ENCODE peak calls at places on chromosomes 4 and X, in eight cellular contexts. U is mesenchymal stem cell, Y is suprapubic skin, R is fibroblast of lung, H is upper lobe of left lung, D is cardiac muscle cell, L is MM.1S, B is sigmoid colon. Q is an unnamed sample.

GRCh38 chr4:91427171-91427570 is 876.6 kb upstream of the GRID2 start:
- DNase-seq in U (no peak), Y (no peak), R (no peak), H (no peak), D (no peak), L (no peak), B (no peak), Q (no peak)

GRCh38 chr4:177554966-177555574 is 112.8 kb upstream of the AGA start:
- DNase-seq in U (peak; percentile 48), Y (no peak), R (peak; percentile 58), H (no peak), D (peak; percentile 63), L (peak; percentile 26), B (no peak), Q (no peak)

GRCh38 chr4:158169931-158170690 is 2.7 kb downstream of the GASK1B start:
- DNase-seq in U (peak; percentile 40), Y (no peak), R (peak; percentile 48), H (peak; percentile 86), D (peak; percentile 60), L (no peak), B (no peak), Q (no peak)

GRCh38 chr4:184599492-184600135 is 49.6 kb downstream of the CASP3 start:
- DNase-seq in U (peak; percentile 25), Y (no peak), R (peak; percentile 80), H (no peak), D (peak; percentile 92), L (no peak), B (no peak), Q (no peak)

GRCh38 chrX:31423575-31424284 is 351.9 kb upstream of the FTHL17 start:
- DNase-seq in U (peak; percentile 78), Y (no peak), R (peak; percentile 71), H (no peak), D (peak; percentile 79), L (peak; percentile 22), B (no peak), Q (no peak)

GRCh38 chrX:138745215-138745614 is 33.7 kb upstream of the FGF13 start:
- DNase-seq in U (peak; percentile 20), Y (no peak), R (peak; percentile 64), H (no peak), D (peak; percentile 58), L (peak; percentile 51), B (no peak), Q (no peak)

GRCh38 chr4:157978680-157979361 is 194.0 kb downstream of the GASK1B start:
- DNase-seq in U (peak; percentile 74), Y (no peak), R (peak; percentile 75), H (peak; percentile 56), D (peak; percentile 83), L (peak; percentile 70), B (no peak), Q (no peak)

GRCh38 chr4:106985830-106986229 is 50.3 kb downstream of the DKK2 start:
- DNase-seq in U (no peak), Y (no peak), R (no peak), H (no peak), D (no peak), L (no peak), B (no peak), Q (no peak)

GRCh38 chrX:119093991-119094741 is 21.4 kb downstream of the CT47C1 start:
- DNase-seq in U (no peak), Y (no peak), R (no peak), H (no peak), D (no peak), L (no peak), B (no peak), Q (no peak)

GRCh38 chr4:151674804-151675290 is 86.0 kb downstream of the GATB start:
- DNase-seq in U (peak; percentile 78), Y (no peak), R (peak; percentile 35), H (peak; percentile 45), D (peak; percentile 56), L (no peak), B (peak; percentile 79), Q (peak; percentile 63)

GRCh38 chrX:144916785-144917184 is 330.5 kb upstream of the SPANXN1 start:
- DNase-seq in U (no peak), Y (no peak), R (no peak), H (no peak), D (no peak), L (no peak), B (no peak), Q (no peak)

GRCh38 chr4:87056884-87057283 is 122.1 kb downstream of the AFF1 start:
- DNase-seq in U (no peak), Y (no peak), R (no peak), H (no peak), D (no peak), L (no peak), B (no peak), Q (no peak)
- H3K4me1 ChIP-seq in U (peaks cover 10% of the 10 kb centered on the region), Y (peaks cover 91% of the 10 kb centered on the region), R (peaks cover 2% of the 10 kb centered on the region), H (peaks cover 60% of the 10 kb centered on the region), D (peaks cover 40% of the 10 kb centered on the region), L (peaks cover 37% of the 10 kb centered on the region), B (peaks cover 95% of the 10 kb centered on the region), Q (peaks cover 79% of the 10 kb centered on the region)

GRCh38 chr4:51997647-51998046 is 22.5 kb downstream of the LRRC66 start:
- DNase-seq in U (no peak), Y (no peak), R (no peak), H (no peak), D (no peak), L (no peak), B (no peak), Q (no peak)
- H3K27ac ChIP-seq in U (no peak overlapping the region), Y (no peak overlapping the region), R (no peak overlapping the region), H (no peak overlapping the region), D (no peak overlapping the region), L (no peak overlapping the region), B (no peak overlapping the region), Q (no peak overlapping the region)

DNA sequence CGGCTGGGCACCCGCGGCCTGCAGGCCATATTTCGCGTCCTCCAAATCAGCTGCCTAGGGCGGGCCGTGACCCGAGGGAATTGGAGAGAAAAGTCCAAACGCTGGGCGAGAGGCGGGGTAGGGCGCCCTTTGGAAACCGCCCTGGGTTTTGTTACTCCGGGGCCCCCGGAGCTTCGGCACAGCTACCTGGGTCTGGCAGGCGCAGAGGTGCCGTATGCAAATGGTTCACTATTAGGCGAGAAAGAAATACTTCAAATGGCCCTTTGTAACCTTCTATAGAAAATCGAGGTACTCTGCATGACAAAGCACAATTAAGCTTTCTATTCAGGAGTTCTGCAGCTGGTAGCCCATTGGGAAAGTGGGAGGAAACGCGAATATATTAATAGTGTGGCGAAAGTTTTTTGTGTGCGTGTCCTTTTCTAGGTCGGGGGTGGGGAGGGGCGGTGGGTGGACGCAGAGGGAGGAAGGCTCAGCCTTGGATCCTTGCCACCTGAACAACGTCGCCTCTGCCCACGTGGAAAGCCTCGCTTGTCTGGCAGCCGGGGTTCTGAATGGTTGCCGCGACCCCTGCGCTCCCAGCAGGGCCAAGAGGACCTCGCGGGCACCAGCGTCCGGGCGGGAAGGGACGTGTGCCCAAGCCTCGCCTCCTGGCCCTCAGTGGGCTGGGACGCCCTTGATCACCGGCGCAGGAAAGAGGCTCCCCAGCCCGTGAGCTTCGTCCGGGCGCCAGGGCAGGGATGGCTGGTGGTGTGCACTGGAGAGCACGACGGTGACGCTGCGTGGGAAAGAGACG is 9.5 kb downstream of the GSX2 start:
- DNase-seq in U (no peak), Y (no peak), R (no peak), H (peak; percentile 77), D (no peak), L (no peak), B (no peak), Q (no peak)
- H3K4me3 ChIP-seq in U (peak overlapping the region; percentile 64), Y (peak overlapping the region; percentile 33), R (no peak overlapping the region), H (no peak overlapping the region), D (no peak overlapping the region), L (no peak overlapping the region), B (no peak overlapping the region), Q (peak overlapping the region; percentile 24)

GRCh38 chrX:105273326-105273725 is 52.8 kb upstream of the TEX13A start:
- DNase-seq in U (no peak), Y (no peak), R (no peak), H (no peak), D (no peak), L (no peak), B (no peak), Q (no peak)
- H3K4me1 ChIP-seq in U (no peaks in the 10 kb centered on the region), Y (no peaks in the 10 kb centered on the region), R (no peaks in the 10 kb centered on the region), H (no peaks in the 10 kb centered on the region), D (no peaks in the 10 kb centered on the region), L (no peaks in the 10 kb centered on the region), B (no peaks in the 10 kb centered on the region), Q (no peaks in the 10 kb centered on the region)

DNA sequence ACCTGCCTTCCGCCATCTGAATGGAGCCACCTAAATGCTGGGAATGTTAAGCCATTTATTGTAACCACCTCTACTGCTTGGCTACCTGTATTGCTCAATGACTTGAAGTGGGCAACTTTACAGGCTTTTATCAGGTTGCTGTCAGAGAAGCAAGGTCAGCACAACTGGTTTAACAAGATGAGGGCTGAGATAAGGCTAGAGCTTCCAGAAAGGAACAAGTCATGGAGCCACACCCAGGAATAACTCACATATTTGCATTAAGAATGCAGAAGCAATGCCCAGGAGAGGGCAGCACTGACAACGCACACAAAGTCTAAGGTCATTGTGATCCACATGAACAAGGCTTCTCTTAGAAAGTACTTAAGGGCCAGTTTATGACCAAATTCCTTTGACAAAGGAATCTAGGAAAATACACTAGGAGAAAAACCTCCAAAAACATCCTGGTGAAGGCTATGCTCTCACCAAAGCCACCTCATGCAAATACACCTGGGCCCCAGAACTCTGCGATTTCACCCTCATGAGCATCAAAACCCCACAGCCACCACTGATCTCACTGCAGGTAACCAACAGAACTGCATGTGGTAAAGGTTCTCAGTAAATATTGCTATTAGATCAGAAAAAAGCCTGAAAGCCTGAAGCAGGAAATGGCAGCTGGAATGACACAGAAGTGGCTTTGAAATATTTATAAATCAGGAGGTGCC is 15.0 kb upstream of the STS start:
- DNase-seq in U (peak; percentile 63), Y (no peak), R (peak; percentile 65), H (no peak), D (peak; percentile 66), L (no peak), B (no peak), Q (peak; percentile 74)
- H3K27ac ChIP-seq in U (peak overlapping the region; percentile 38), Y (no peak overlapping the region), R (no peak overlapping the region), H (peak overlapping the region; percentile 51), D (peak overlapping the region; percentile 74), L (no peak overlapping the region), B (no peak overlapping the region), Q (peak overlapping the region; percentile 53)

GRCh38 chr4:88791274-88791673 is 93.6 kb upstream of the NAP1L5 start:
- DNase-seq in U (peak; percentile 17), Y (no peak), R (peak; percentile 14), H (no peak), D (peak; percentile 41), L (peak; percentile 46), B (no peak), Q (no peak)
- H3K4me3 ChIP-seq in U (no peak overlapping the region), Y (no peak overlapping the region), R (no peak overlapping the region), H (no peak overlapping the region), D (no peak overlapping the region), L (no peak overlapping the region), B (no peak overlapping the region), Q (no peak overlapping the region)